ENCODE peak calls at places on chromosomes 3 and 15, in seven cellular contexts. T is esophagus squamous epithelium; P is activated CD8-positive, alpha-beta memory T cell treated with anti-CD3 and anti-CD28 coated beads for 24 hours; E is cardiac fibroblast; W is keratinocyte; H is AG20443; D is mesenteric fat pad. K is an unnamed sample.

GRCh38 chr3:8635625-8636024 is 9.0 kb downstream of the SSUH2 start:
- DNase-seq in P (no peak), H (no peak), T (no peak), D (peak; percentile 39), W (no peak), E (no peak), K (no peak)

GRCh38 chr3:39237012-39237411 is 42.8 kb downstream of the CX3CR1 start:
- DNase-seq in H (no peak), W (no peak), E (no peak), T (no peak), D (no peak), P (no peak), K (no peak)

GRCh38 chr3:59290358-59290757 is 240.5 kb upstream of the CFAP20DC start:
- DNase-seq in W (no peak), D (no peak), E (no peak), P (no peak), T (no peak), H (no peak), K (no peak)

GRCh38 chr15:51130344-51130743 is 35.6 kb upstream of the TNFAIP8L3 start:
- DNase-seq in H (no peak), P (no peak), W (no peak), E (no peak), D (no peak), T (no peak), K (no peak)

GRCh38 chr15:31108836-31109235 is 7.3 kb upstream of the TRPM1 start:
- DNase-seq in D (no peak), T (no peak), P (no peak), E (no peak), H (no peak), W (no peak), K (no peak)

GRCh38 chr3:184305577-184305976 is 6.5 kb downstream of the PSMD2 start:
- DNase-seq in H (no peak), P (no peak), T (no peak), E (peak; percentile 42), D (no peak), W (no peak), K (no peak)

GRCh38 chr3:24034464-24034863 is 89.4 kb downstream of the NR1D2 start:
- DNase-seq in H (no peak), D (no peak), E (no peak), W (no peak), T (no peak), P (no peak), K (no peak)

GRCh38 chr3:17074559-17074958 is 189.8 kb downstream of the PLCL2 start:
- DNase-seq in H (no peak), W (no peak), E (no peak), P (no peak), D (no peak), T (no peak), K (no peak)

GRCh38 chr15:66070220-66070934 is 183.2 kb downstream of the MEGF11 start:
- DNase-seq in H (no peak), T (no peak), P (no peak), D (peak; percentile 5), E (no peak), W (no peak), K (no peak)